ENCODE peak calls at places on chromosomes 13 and 19, in ten cellular contexts. One of them, this sample, is unnamed.

GRCh38 chr19:28519950-28520861 is 692.7 kb downstream of the UQCRFS1 start:
- DNase-seq in AG09309: no peak
- DNase-seq in astrocyte of the spinal cord: no peak
- DNase-seq in A549: no peak
- DNase-seq in cardiac muscle cell: no peak
- DNase-seq in lung: no peak
- DNase-seq in brain microvascular endothelial cell: no peak
- DNase-seq in cardiac fibroblast: no peak
- DNase-seq in body of pancreas: peak; percentile 74
- DNase-seq in psoas muscle: peak; percentile 79
- DNase-seq in this sample: no peak

GRCh38 chr13:31167490-31167889 is 5.8 kb upstream of the HSPH1 start:
- DNase-seq in AG09309: no peak
- DNase-seq in astrocyte of the spinal cord: no peak
- DNase-seq in A549: peak; percentile 19
- DNase-seq in cardiac muscle cell: no peak
- DNase-seq in lung: no peak
- DNase-seq in brain microvascular endothelial cell: no peak
- DNase-seq in cardiac fibroblast: peak; percentile 21
- DNase-seq in body of pancreas: no peak
- DNase-seq in psoas muscle: no peak
- DNase-seq in this sample: peak; percentile 7

GRCh38 chr19:10419200-10419645 is 1.1 kb upstream of the PDE4A start:
- DNase-seq in AG09309: no peak
- DNase-seq in astrocyte of the spinal cord: no peak
- DNase-seq in A549: peak; percentile 50
- DNase-seq in cardiac muscle cell: no peak
- DNase-seq in lung: no peak
- DNase-seq in brain microvascular endothelial cell: no peak
- DNase-seq in cardiac fibroblast: no peak
- DNase-seq in body of pancreas: no peak
- DNase-seq in psoas muscle: no peak
- DNase-seq in this sample: no peak

GRCh38 chr19:8238251-8238650 is 29.1 kb downstream of the CERS4 start:
- DNase-seq in AG09309: no peak
- DNase-seq in astrocyte of the spinal cord: no peak
- DNase-seq in A549: no peak
- DNase-seq in cardiac muscle cell: no peak
- DNase-seq in lung: no peak
- DNase-seq in brain microvascular endothelial cell: no peak
- DNase-seq in cardiac fibroblast: no peak
- DNase-seq in body of pancreas: peak; percentile 90
- DNase-seq in psoas muscle: no peak
- DNase-seq in this sample: peak; percentile 35

GRCh38 chr19:19615086-19615485 is 3.4 kb downstream of the PBX4 start:
- DNase-seq in AG09309: no peak
- DNase-seq in astrocyte of the spinal cord: no peak
- DNase-seq in A549: peak; percentile 21
- DNase-seq in cardiac muscle cell: no peak
- DNase-seq in lung: no peak
- DNase-seq in brain microvascular endothelial cell: no peak
- DNase-seq in cardiac fibroblast: peak; percentile 42
- DNase-seq in body of pancreas: no peak
- DNase-seq in psoas muscle: no peak
- DNase-seq in this sample: peak; percentile 63

GRCh38 chr13:113002206-113002821 is 33.3 kb downstream of the MCF2L start:
- DNase-seq in AG09309: no peak
- DNase-seq in astrocyte of the spinal cord: no peak
- DNase-seq in A549: no peak
- DNase-seq in cardiac muscle cell: no peak
- DNase-seq in lung: no peak
- DNase-seq in brain microvascular endothelial cell: no peak
- DNase-seq in cardiac fibroblast: no peak
- DNase-seq in body of pancreas: peak; percentile 58
- DNase-seq in psoas muscle: no peak
- DNase-seq in this sample: no peak

GRCh38 chr13:31818236-31818635 is 78.9 kb downstream of the RXFP2 start:
- DNase-seq in AG09309: no peak
- DNase-seq in astrocyte of the spinal cord: no peak
- DNase-seq in A549: no peak
- DNase-seq in cardiac muscle cell: no peak
- DNase-seq in lung: no peak
- DNase-seq in brain microvascular endothelial cell: no peak
- DNase-seq in cardiac fibroblast: peak; percentile 57
- DNase-seq in body of pancreas: no peak
- DNase-seq in psoas muscle: no peak
- DNase-seq in this sample: peak; percentile 6

GRCh38 chr19:29858000-29858596 is 46.3 kb downstream of the CCNE1 start:
- DNase-seq in AG09309: no peak
- DNase-seq in astrocyte of the spinal cord: no peak
- DNase-seq in A549: peak; percentile 63
- DNase-seq in cardiac muscle cell: no peak
- DNase-seq in lung: peak; percentile 37
- DNase-seq in brain microvascular endothelial cell: no peak
- DNase-seq in cardiac fibroblast: no peak
- DNase-seq in body of pancreas: peak; percentile 61
- DNase-seq in psoas muscle: no peak
- DNase-seq in this sample: peak; percentile 39

GRCh38 chr13:85993567-85993966 is 194.3 kb upstream of the SLITRK6 start:
- DNase-seq in AG09309: no peak
- DNase-seq in astrocyte of the spinal cord: no peak
- DNase-seq in A549: no peak
- DNase-seq in cardiac muscle cell: no peak
- DNase-seq in lung: no peak
- DNase-seq in brain microvascular endothelial cell: no peak
- DNase-seq in cardiac fibroblast: no peak
- DNase-seq in body of pancreas: no peak
- DNase-seq in psoas muscle: no peak
- DNase-seq in this sample: no peak

GRCh38 chr13:24215732-24216131 is 55.2 kb downstream of the SPATA13 start:
- DNase-seq in AG09309: peak; percentile 4
- DNase-seq in astrocyte of the spinal cord: peak; percentile 63
- DNase-seq in A549: no peak
- DNase-seq in cardiac muscle cell: peak; percentile 75
- DNase-seq in lung: no peak
- DNase-seq in brain microvascular endothelial cell: no peak
- DNase-seq in cardiac fibroblast: peak; percentile 74
- DNase-seq in body of pancreas: peak; percentile 92
- DNase-seq in psoas muscle: no peak
- DNase-seq in this sample: peak; percentile 34

GRCh38 chr19:19820774-19821315 is 705 bp downstream of the ZNF506 start:
- DNase-seq in AG09309: no peak
- DNase-seq in astrocyte of the spinal cord: no peak
- DNase-seq in A549: no peak
- DNase-seq in cardiac muscle cell: peak; percentile 3
- DNase-seq in lung: no peak
- DNase-seq in brain microvascular endothelial cell: peak; percentile 3
- DNase-seq in cardiac fibroblast: no peak
- DNase-seq in body of pancreas: no peak
- DNase-seq in psoas muscle: no peak
- DNase-seq in this sample: no peak

GRCh38 chr13:104740616-104741222 is 1674.5 kb upstream of the SLC10A2 start:
- DNase-seq in AG09309: no peak
- DNase-seq in astrocyte of the spinal cord: no peak
- DNase-seq in A549: no peak
- DNase-seq in cardiac muscle cell: no peak
- DNase-seq in lung: no peak
- DNase-seq in brain microvascular endothelial cell: no peak
- DNase-seq in cardiac fibroblast: no peak
- DNase-seq in body of pancreas: no peak
- DNase-seq in psoas muscle: peak; percentile 8
- DNase-seq in this sample: no peak

GRCh38 chr13:99847318-99847750 is 124.2 kb downstream of the ZIC5 start:
- DNase-seq in AG09309: no peak
- DNase-seq in astrocyte of the spinal cord: no peak
- DNase-seq in A549: no peak
- DNase-seq in cardiac muscle cell: no peak
- DNase-seq in lung: no peak
- DNase-seq in brain microvascular endothelial cell: no peak
- DNase-seq in cardiac fibroblast: no peak
- DNase-seq in body of pancreas: no peak
- DNase-seq in psoas muscle: no peak
- DNase-seq in this sample: no peak

GRCh38 chr19:2164020-2164988 is 571 bp downstream of the DOT1L start:
- DNase-seq in AG09309: no peak
- DNase-seq in astrocyte of the spinal cord: no peak
- DNase-seq in A549: no peak
- DNase-seq in cardiac muscle cell: no peak
- DNase-seq in lung: no peak
- DNase-seq in brain microvascular endothelial cell: no peak
- DNase-seq in cardiac fibroblast: peak; percentile 23
- DNase-seq in body of pancreas: no peak
- DNase-seq in psoas muscle: no peak
- DNase-seq in this sample: peak; percentile 29

GRCh38 chr13:30376426-30377311 is 45.6 kb upstream of the UBE2L5 start:
- DNase-seq in AG09309: no peak
- DNase-seq in astrocyte of the spinal cord: no peak
- DNase-seq in A549: no peak
- DNase-seq in cardiac muscle cell: no peak
- DNase-seq in lung: peak; percentile 74
- DNase-seq in brain microvascular endothelial cell: no peak
- DNase-seq in cardiac fibroblast: no peak
- DNase-seq in body of pancreas: no peak
- DNase-seq in psoas muscle: no peak
- DNase-seq in this sample: peak; percentile 40

GRCh38 chr19:17794731-17795494 is at the start of gene B3GNT3:
- DNase-seq in AG09309: no peak
- DNase-seq in astrocyte of the spinal cord: no peak
- DNase-seq in A549: peak; percentile 72
- DNase-seq in cardiac muscle cell: peak; percentile 58
- DNase-seq in lung: peak; percentile 38
- DNase-seq in brain microvascular endothelial cell: no peak
- DNase-seq in cardiac fibroblast: peak; percentile 11
- DNase-seq in body of pancreas: peak; percentile 76
- DNase-seq in psoas muscle: peak; percentile 24
- DNase-seq in this sample: peak; percentile 70

GRCh38 chr19:51064534-51065220 is at the start of gene KLK13:
- DNase-seq in AG09309: no peak
- DNase-seq in astrocyte of the spinal cord: no peak
- DNase-seq in A549: peak; percentile 22
- DNase-seq in cardiac muscle cell: peak; percentile 37
- DNase-seq in lung: peak; percentile 34
- DNase-seq in brain microvascular endothelial cell: no peak
- DNase-seq in cardiac fibroblast: peak; percentile 2
- DNase-seq in body of pancreas: peak; percentile 87
- DNase-seq in psoas muscle: peak; percentile 30
- DNase-seq in this sample: no peak

GRCh38 chr19:31018951-31019350 is 330.3 kb downstream of the TSHZ3 start:
- DNase-seq in AG09309: no peak
- DNase-seq in astrocyte of the spinal cord: no peak
- DNase-seq in A549: no peak
- DNase-seq in cardiac muscle cell: no peak
- DNase-seq in lung: no peak
- DNase-seq in brain microvascular endothelial cell: no peak
- DNase-seq in cardiac fibroblast: no peak
- DNase-seq in body of pancreas: no peak
- DNase-seq in psoas muscle: no peak
- DNase-seq in this sample: no peak

DNA sequence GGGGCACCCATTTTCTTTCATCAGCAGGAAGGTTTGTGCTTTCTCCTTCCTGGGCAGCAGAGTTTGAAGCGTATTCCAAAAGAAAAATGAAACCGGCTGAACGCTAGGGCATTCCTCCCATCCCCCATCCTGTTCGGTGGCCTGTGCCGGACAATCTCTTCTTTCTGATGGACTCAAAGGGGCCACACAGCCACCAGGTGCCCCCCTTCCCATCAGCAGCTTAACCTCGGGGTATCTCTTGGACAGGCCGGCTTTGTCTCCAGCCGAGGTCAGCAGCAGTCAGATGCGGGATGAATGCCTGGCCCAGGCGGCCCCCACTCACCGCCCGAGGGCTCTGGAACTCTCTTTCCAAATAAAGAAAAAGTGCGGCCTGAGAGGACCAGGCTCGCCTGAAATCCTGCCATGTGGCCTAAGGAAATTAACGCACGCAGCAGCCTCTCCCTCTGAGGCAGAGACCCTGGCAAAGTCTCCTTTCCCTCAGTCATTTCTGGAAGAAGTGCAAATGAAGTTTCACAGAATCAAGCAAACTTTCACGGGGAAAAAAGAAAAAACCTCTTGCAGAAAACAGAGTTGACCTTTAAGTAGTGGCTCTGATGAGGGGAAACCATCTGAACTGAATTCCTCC is 67.8 kb downstream of the RASA3 start:
- DNase-seq in AG09309: no peak
- DNase-seq in astrocyte of the spinal cord: peak; percentile 51
- DNase-seq in A549: peak; percentile 45
- DNase-seq in cardiac muscle cell: peak; percentile 60
- DNase-seq in lung: no peak
- DNase-seq in brain microvascular endothelial cell: no peak
- DNase-seq in cardiac fibroblast: peak; percentile 55
- DNase-seq in body of pancreas: no peak
- DNase-seq in psoas muscle: peak; percentile 46
- DNase-seq in this sample: peak; percentile 30
- H3K4me3 ChIP-seq in AG09309: peak overlapping the region; percentile 33
- H3K4me3 ChIP-seq in astrocyte of the spinal cord: peak overlapping the region; percentile 17
- H3K4me3 ChIP-seq in A549: peak overlapping the region; percentile 42
- H3K4me3 ChIP-seq in cardiac muscle cell: no peak overlapping the region
- H3K4me3 ChIP-seq in lung: no peak overlapping the region
- H3K4me3 ChIP-seq in brain microvascular endothelial cell: peak overlapping the region; percentile 36
- H3K4me3 ChIP-seq in cardiac fibroblast: peak overlapping the region; percentile 45
- H3K4me3 ChIP-seq in body of pancreas: no peak overlapping the region
- H3K4me3 ChIP-seq in psoas muscle: peak overlapping the region; percentile 66
- H3K4me3 ChIP-seq in this sample: peak overlapping the region; percentile 24

GRCh38 chr19:6425732-6426686 is 1.4 kb upstream of the KHSRP start:
- DNase-seq in AG09309: no peak
- DNase-seq in astrocyte of the spinal cord: no peak
- DNase-seq in A549: no peak
- DNase-seq in cardiac muscle cell: no peak
- DNase-seq in lung: no peak
- DNase-seq in brain microvascular endothelial cell: no peak
- DNase-seq in cardiac fibroblast: no peak
- DNase-seq in body of pancreas: no peak
- DNase-seq in psoas muscle: no peak
- DNase-seq in this sample: no peak
- TF ChIP-seq CTCF in AG09309: no peak
- TF ChIP-seq CTCF in astrocyte of the spinal cord: no peak
- TF ChIP-seq CTCF in A549: no peak
- TF ChIP-seq CTCF in cardiac muscle cell: no peak
- TF ChIP-seq CTCF in lung: no peak
- TF ChIP-seq CTCF in brain microvascular endothelial cell: peak; percentile 2
- TF ChIP-seq CTCF in cardiac fibroblast: no peak
- TF ChIP-seq CTCF in body of pancreas: no peak
- TF ChIP-seq CTCF in psoas muscle: no peak
- TF ChIP-seq CTCF in this sample: no peak

GRCh38 chr13:40995997-40996396 is 23.1 kb downstream of the ELF1 start:
- DNase-seq in AG09309: no peak
- DNase-seq in astrocyte of the spinal cord: no peak
- DNase-seq in A549: no peak
- DNase-seq in cardiac muscle cell: no peak
- DNase-seq in lung: no peak
- DNase-seq in brain microvascular endothelial cell: no peak
- DNase-seq in cardiac fibroblast: no peak
- DNase-seq in body of pancreas: no peak
- DNase-seq in psoas muscle: no peak
- DNase-seq in this sample: no peak
- H3K4me3 ChIP-seq in AG09309: no peak overlapping the region
- H3K4me3 ChIP-seq in astrocyte of the spinal cord: no peak overlapping the region
- H3K4me3 ChIP-seq in A549: no peak overlapping the region
- H3K4me3 ChIP-seq in cardiac muscle cell: no peak overlapping the region
- H3K4me3 ChIP-seq in lung: no peak overlapping the region
- H3K4me3 ChIP-seq in brain microvascular endothelial cell: no peak overlapping the region
- H3K4me3 ChIP-seq in cardiac fibroblast: no peak overlapping the region
- H3K4me3 ChIP-seq in body of pancreas: no peak overlapping the region
- H3K4me3 ChIP-seq in psoas muscle: no peak overlapping the region
- H3K4me3 ChIP-seq in this sample: no peak overlapping the region

GRCh38 chr19:55088543-55089265 is 13.0 kb downstream of the EPS8L1 start:
- DNase-seq in AG09309: no peak
- DNase-seq in astrocyte of the spinal cord: peak; percentile 61
- DNase-seq in A549: peak; percentile 71
- DNase-seq in cardiac muscle cell: peak; percentile 72
- DNase-seq in lung: peak; percentile 80
- DNase-seq in brain microvascular endothelial cell: peak; percentile 66
- DNase-seq in cardiac fibroblast: peak; percentile 71
- DNase-seq in body of pancreas: peak; percentile 82
- DNase-seq in psoas muscle: peak; percentile 80
- DNase-seq in this sample: peak; percentile 61
- TF ChIP-seq CTCF in AG09309: peak; percentile 62
- TF ChIP-seq CTCF in astrocyte of the spinal cord: peak; percentile 71
- TF ChIP-seq CTCF in A549: peak; percentile 93
- TF ChIP-seq CTCF in cardiac muscle cell: peak; percentile 57
- TF ChIP-seq CTCF in lung: no peak
- TF ChIP-seq CTCF in brain microvascular endothelial cell: peak; percentile 75
- TF ChIP-seq CTCF in cardiac fibroblast: peak; percentile 63
- TF ChIP-seq CTCF in body of pancreas: peak; percentile 45
- TF ChIP-seq CTCF in psoas muscle: peak; percentile 75
- TF ChIP-seq CTCF in this sample: peak; percentile 64